ENCODE peak calls at places on chromosomes 12 and 14, in ten cellular contexts. One of them, this sample, is unnamed. For H3K9me3, the result is how much of the 10 kb centered on the place peaks cover.

GRCh38 chr14:67187826-67188225 is 1.4 kb upstream of the GARIN2 start:
- DNase-seq in GM23248: peak
- DNase-seq in hepatocyte: no peak
- DNase-seq in fibroblast of lung: peak
- DNase-seq in K562: no peak
- DNase-seq in MM.1S: no peak
- DNase-seq in HCT116: peak
- DNase-seq in mammary epithelial cell: peak
- DNase-seq in endothelial cell of umbilical vein: no peak
- DNase-seq in PC-9: peak
- DNase-seq in this sample: peak

GRCh38 chr12:89051065-89051677 is 301.1 kb downstream of the DUSP6 start:
- DNase-seq in GM23248: peak
- DNase-seq in hepatocyte: peak
- DNase-seq in fibroblast of lung: peak
- DNase-seq in K562: peak
- DNase-seq in MM.1S: peak
- DNase-seq in HCT116: peak
- DNase-seq in mammary epithelial cell: peak
- DNase-seq in endothelial cell of umbilical vein: peak
- DNase-seq in PC-9: peak
- DNase-seq in this sample: peak

GRCh38 chr12:47034661-47035060 is 44.8 kb upstream of the PCED1B start:
- DNase-seq in GM23248: no peak
- DNase-seq in hepatocyte: no peak
- DNase-seq in fibroblast of lung: peak
- DNase-seq in K562: no peak
- DNase-seq in MM.1S: no peak
- DNase-seq in HCT116: no peak
- DNase-seq in mammary epithelial cell: peak
- DNase-seq in endothelial cell of umbilical vein: no peak
- DNase-seq in PC-9: no peak
- DNase-seq in this sample: no peak

GRCh38 chr14:63787995-63788946 is 60.4 kb upstream of the SGPP1 start:
- DNase-seq in GM23248: no peak
- DNase-seq in hepatocyte: no peak
- DNase-seq in fibroblast of lung: no peak
- DNase-seq in K562: no peak
- DNase-seq in MM.1S: no peak
- DNase-seq in HCT116: no peak
- DNase-seq in mammary epithelial cell: no peak
- DNase-seq in endothelial cell of umbilical vein: no peak
- DNase-seq in PC-9: no peak
- DNase-seq in this sample: no peak

GRCh38 chr12:113097716-113098427 is 37.7 kb downstream of the RASAL1 start:
- DNase-seq in GM23248: peak
- DNase-seq in hepatocyte: no peak
- DNase-seq in fibroblast of lung: peak
- DNase-seq in K562: no peak
- DNase-seq in MM.1S: no peak
- DNase-seq in HCT116: no peak
- DNase-seq in mammary epithelial cell: no peak
- DNase-seq in endothelial cell of umbilical vein: no peak
- DNase-seq in PC-9: no peak
- DNase-seq in this sample: no peak

GRCh38 chr12:386651-387050 is 2.5 kb downstream of the KDM5A start:
- DNase-seq in GM23248: peak
- DNase-seq in hepatocyte: no peak
- DNase-seq in fibroblast of lung: peak
- DNase-seq in K562: no peak
- DNase-seq in MM.1S: no peak
- DNase-seq in HCT116: no peak
- DNase-seq in mammary epithelial cell: peak
- DNase-seq in endothelial cell of umbilical vein: peak
- DNase-seq in PC-9: no peak
- DNase-seq in this sample: peak

GRCh38 chr12:56714431-56714929 is 10.6 kb downstream of the NACA start:
- DNase-seq in GM23248: no peak
- DNase-seq in hepatocyte: no peak
- DNase-seq in fibroblast of lung: no peak
- DNase-seq in K562: no peak
- DNase-seq in MM.1S: peak
- DNase-seq in HCT116: no peak
- DNase-seq in mammary epithelial cell: no peak
- DNase-seq in endothelial cell of umbilical vein: no peak
- DNase-seq in PC-9: no peak
- DNase-seq in this sample: peak

GRCh38 chr12:6452245-6452731 is 446 bp downstream of the TAPBPL start:
- DNase-seq in GM23248: peak
- DNase-seq in hepatocyte: peak
- DNase-seq in fibroblast of lung: no peak
- DNase-seq in K562: peak
- DNase-seq in MM.1S: peak
- DNase-seq in HCT116: no peak
- DNase-seq in mammary epithelial cell: no peak
- DNase-seq in endothelial cell of umbilical vein: no peak
- DNase-seq in PC-9: no peak
- DNase-seq in this sample: no peak

GRCh38 chr14:101357038-101357437 is 204.3 kb upstream of the DIO3 start:
- DNase-seq in GM23248: no peak
- DNase-seq in hepatocyte: no peak
- DNase-seq in fibroblast of lung: no peak
- DNase-seq in K562: no peak
- DNase-seq in MM.1S: no peak
- DNase-seq in HCT116: no peak
- DNase-seq in mammary epithelial cell: no peak
- DNase-seq in endothelial cell of umbilical vein: no peak
- DNase-seq in PC-9: no peak
- DNase-seq in this sample: no peak

GRCh38 chr12:93205361-93205760 is 172.4 kb upstream of the NUDT4 start:
- DNase-seq in GM23248: no peak
- DNase-seq in hepatocyte: no peak
- DNase-seq in fibroblast of lung: no peak
- DNase-seq in K562: no peak
- DNase-seq in MM.1S: no peak
- DNase-seq in HCT116: no peak
- DNase-seq in mammary epithelial cell: no peak
- DNase-seq in endothelial cell of umbilical vein: no peak
- DNase-seq in PC-9: no peak
- DNase-seq in this sample: no peak

GRCh38 chr12:130117256-130117655 is 45.0 kb upstream of the FZD10 start:
- DNase-seq in GM23248: no peak
- DNase-seq in hepatocyte: no peak
- DNase-seq in fibroblast of lung: no peak
- DNase-seq in K562: no peak
- DNase-seq in MM.1S: no peak
- DNase-seq in HCT116: no peak
- DNase-seq in mammary epithelial cell: no peak
- DNase-seq in endothelial cell of umbilical vein: no peak
- DNase-seq in PC-9: no peak
- DNase-seq in this sample: no peak

GRCh38 chr12:76546889-76547288 is 12.7 kb downstream of the OSBPL8 start:
- DNase-seq in GM23248: no peak
- DNase-seq in hepatocyte: no peak
- DNase-seq in fibroblast of lung: peak
- DNase-seq in K562: no peak
- DNase-seq in MM.1S: no peak
- DNase-seq in HCT116: no peak
- DNase-seq in mammary epithelial cell: no peak
- DNase-seq in endothelial cell of umbilical vein: no peak
- DNase-seq in PC-9: no peak
- DNase-seq in this sample: no peak

GRCh38 chr12:76547526-76547925 is 12.0 kb downstream of the OSBPL8 start:
- DNase-seq in GM23248: no peak
- DNase-seq in hepatocyte: no peak
- DNase-seq in fibroblast of lung: peak
- DNase-seq in K562: no peak
- DNase-seq in MM.1S: no peak
- DNase-seq in HCT116: no peak
- DNase-seq in mammary epithelial cell: no peak
- DNase-seq in endothelial cell of umbilical vein: no peak
- DNase-seq in PC-9: no peak
- DNase-seq in this sample: no peak

GRCh38 chr12:76548222-76548837 is 11.2 kb downstream of the OSBPL8 start:
- DNase-seq in GM23248: no peak
- DNase-seq in hepatocyte: peak
- DNase-seq in fibroblast of lung: no peak
- DNase-seq in K562: peak
- DNase-seq in MM.1S: no peak
- DNase-seq in HCT116: no peak
- DNase-seq in mammary epithelial cell: no peak
- DNase-seq in endothelial cell of umbilical vein: no peak
- DNase-seq in PC-9: peak
- DNase-seq in this sample: peak

GRCh38 chr12:76551482-76551888 is 8.1 kb downstream of the OSBPL8 start:
- DNase-seq in GM23248: peak
- DNase-seq in hepatocyte: no peak
- DNase-seq in fibroblast of lung: no peak
- DNase-seq in K562: peak
- DNase-seq in MM.1S: no peak
- DNase-seq in HCT116: no peak
- DNase-seq in mammary epithelial cell: no peak
- DNase-seq in endothelial cell of umbilical vein: no peak
- DNase-seq in PC-9: no peak
- DNase-seq in this sample: no peak

GRCh38 chr12:76549131-76549530 is 10.4 kb downstream of the OSBPL8 start:
- DNase-seq in GM23248: peak
- DNase-seq in hepatocyte: no peak
- DNase-seq in fibroblast of lung: peak
- DNase-seq in K562: no peak
- DNase-seq in MM.1S: no peak
- DNase-seq in HCT116: no peak
- DNase-seq in mammary epithelial cell: no peak
- DNase-seq in endothelial cell of umbilical vein: peak
- DNase-seq in PC-9: no peak
- DNase-seq in this sample: no peak
- H3K9me3 ChIP-seq in GM23248: under half
- H3K9me3 ChIP-seq in hepatocyte: under half
- H3K9me3 ChIP-seq in fibroblast of lung: under half
- H3K9me3 ChIP-seq in K562: under half
- H3K9me3 ChIP-seq in MM.1S: under half
- H3K9me3 ChIP-seq in HCT116: under half
- H3K9me3 ChIP-seq in mammary epithelial cell: under half
- H3K9me3 ChIP-seq in endothelial cell of umbilical vein: under half
- H3K9me3 ChIP-seq in PC-9: under half
- H3K9me3 ChIP-seq in this sample: under half

GRCh38 chr12:131587565-131587964 is 123.3 kb upstream of the SFSWAP start:
- DNase-seq in GM23248: no peak
- DNase-seq in hepatocyte: no peak
- DNase-seq in fibroblast of lung: no peak
- DNase-seq in K562: no peak
- DNase-seq in MM.1S: no peak
- DNase-seq in HCT116: no peak
- DNase-seq in mammary epithelial cell: no peak
- DNase-seq in endothelial cell of umbilical vein: no peak
- DNase-seq in PC-9: no peak
- DNase-seq in this sample: no peak
- TF ChIP-seq EZH2 in GM23248: no peak
- TF ChIP-seq EZH2 in hepatocyte: no peak
- TF ChIP-seq EZH2 in fibroblast of lung: no peak
- TF ChIP-seq EZH2 in K562: no peak
- TF ChIP-seq EZH2 in MM.1S: no peak
- TF ChIP-seq EZH2 in HCT116: no peak
- TF ChIP-seq EZH2 in mammary epithelial cell: no peak
- TF ChIP-seq EZH2 in endothelial cell of umbilical vein: no peak
- TF ChIP-seq EZH2 in PC-9: no peak
- TF ChIP-seq EZH2 in this sample: no peak

GRCh38 chr14:44897844-44898151 is 63.9 kb downstream of the KLHL28 start:
- DNase-seq in GM23248: no peak
- DNase-seq in hepatocyte: no peak
- DNase-seq in fibroblast of lung: no peak
- DNase-seq in K562: peak
- DNase-seq in MM.1S: no peak
- DNase-seq in HCT116: peak
- DNase-seq in mammary epithelial cell: no peak
- DNase-seq in endothelial cell of umbilical vein: peak
- DNase-seq in PC-9: no peak
- DNase-seq in this sample: peak

GRCh38 chr14:44897041-44897843 is 64.5 kb downstream of the KLHL28 start:
- DNase-seq in GM23248: peak
- DNase-seq in hepatocyte: peak
- DNase-seq in fibroblast of lung: peak
- DNase-seq in K562: peak
- DNase-seq in MM.1S: peak
- DNase-seq in HCT116: peak
- DNase-seq in mammary epithelial cell: peak
- DNase-seq in endothelial cell of umbilical vein: peak
- DNase-seq in PC-9: peak
- DNase-seq in this sample: peak

GRCh38 chr14:44893535-44893934 is 68.2 kb downstream of the KLHL28 start:
- DNase-seq in GM23248: no peak
- DNase-seq in hepatocyte: no peak
- DNase-seq in fibroblast of lung: no peak
- DNase-seq in K562: no peak
- DNase-seq in MM.1S: no peak
- DNase-seq in HCT116: no peak
- DNase-seq in mammary epithelial cell: no peak
- DNase-seq in endothelial cell of umbilical vein: no peak
- DNase-seq in PC-9: no peak
- DNase-seq in this sample: no peak

GRCh38 chr14:44896275-44897040 is 65.3 kb downstream of the KLHL28 start:
- DNase-seq in GM23248: no peak
- DNase-seq in hepatocyte: no peak
- DNase-seq in fibroblast of lung: no peak
- DNase-seq in K562: no peak
- DNase-seq in MM.1S: no peak
- DNase-seq in HCT116: no peak
- DNase-seq in mammary epithelial cell: no peak
- DNase-seq in endothelial cell of umbilical vein: no peak
- DNase-seq in PC-9: no peak
- DNase-seq in this sample: no peak

DNA sequence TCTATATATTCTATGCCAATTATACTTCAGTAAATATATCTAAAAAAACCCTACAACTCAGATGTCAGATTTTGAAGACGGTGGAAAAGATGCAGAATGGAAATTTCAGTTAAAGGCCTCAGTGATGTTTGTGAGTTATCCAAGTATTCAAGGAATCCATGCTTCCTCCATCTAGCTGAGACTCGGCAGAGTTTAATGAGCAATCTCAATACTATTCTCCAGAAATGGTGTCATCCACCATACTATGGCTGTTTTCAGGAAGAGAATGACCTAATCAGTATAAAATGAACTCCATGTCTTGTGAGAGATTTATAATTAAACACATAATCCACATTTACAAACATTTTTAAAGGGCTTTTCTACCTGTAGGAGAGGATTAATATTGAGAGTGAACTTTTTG is 66.0 kb downstream of the KLHL28 start:
- DNase-seq in GM23248: peak
- DNase-seq in hepatocyte: peak
- DNase-seq in fibroblast of lung: peak
- DNase-seq in K562: no peak
- DNase-seq in MM.1S: no peak
- DNase-seq in HCT116: no peak
- DNase-seq in mammary epithelial cell: peak
- DNase-seq in endothelial cell of umbilical vein: no peak
- DNase-seq in PC-9: no peak
- DNase-seq in this sample: peak
- H2AFZ ChIP-seq in GM23248: peak
- H2AFZ ChIP-seq in hepatocyte: no peak
- H2AFZ ChIP-seq in fibroblast of lung: peak
- H2AFZ ChIP-seq in K562: no peak
- H2AFZ ChIP-seq in MM.1S: no peak
- H2AFZ ChIP-seq in HCT116: no peak
- H2AFZ ChIP-seq in mammary epithelial cell: no peak
- H2AFZ ChIP-seq in endothelial cell of umbilical vein: no peak
- H2AFZ ChIP-seq in PC-9: no peak
- H2AFZ ChIP-seq in this sample: no peak

GRCh38 chr14:31278883-31279282 is 71.3 kb upstream of the HECTD1 start:
- DNase-seq in GM23248: no peak
- DNase-seq in hepatocyte: no peak
- DNase-seq in fibroblast of lung: no peak
- DNase-seq in K562: no peak
- DNase-seq in MM.1S: no peak
- DNase-seq in HCT116: no peak
- DNase-seq in mammary epithelial cell: no peak
- DNase-seq in endothelial cell of umbilical vein: no peak
- DNase-seq in PC-9: no peak
- DNase-seq in this sample: no peak
- H3K9me3 ChIP-seq in GM23248: under half
- H3K9me3 ChIP-seq in hepatocyte: under half
- H3K9me3 ChIP-seq in fibroblast of lung: under half
- H3K9me3 ChIP-seq in K562: under half
- H3K9me3 ChIP-seq in MM.1S: under half
- H3K9me3 ChIP-seq in HCT116: under half
- H3K9me3 ChIP-seq in mammary epithelial cell: under half
- H3K9me3 ChIP-seq in endothelial cell of umbilical vein: under half
- H3K9me3 ChIP-seq in PC-9: under half
- H3K9me3 ChIP-seq in this sample: under half

This sample was measured in PC-3.